ENCODE peak calls at places on chromosomes 5 and 9, in ten cellular contexts. A, G, B, L, T, S, C, D, I and Y are unnamed samples.

GRCh38 chr5:58262226-58262625 is 197.7 kb downstream of the PLK2 start:
- DNase-seq in A (no peak), L (peak), S (no peak), G (no peak), T (no peak), C (no peak), D (no peak), I (no peak), B (no peak), Y (no peak)

GRCh38 chr5:134526483-134527155 is 1.1 kb downstream of the JADE2 start:
- DNase-seq in C (no peak), D (peak), B (peak), A (peak), I (peak), S (peak), T (no peak), G (peak), L (peak), Y (peak)

GRCh38 chr5:94268226-94268625 is 350.2 kb downstream of the KIAA0825 start:
- DNase-seq in B (no peak), S (no peak), A (no peak), C (no peak), T (no peak), D (no peak), L (no peak), I (no peak), G (no peak), Y (no peak)

GRCh38 chr5:115551415-115551814 is 6.8 kb upstream of the FEM1C start:
- DNase-seq in T (no peak), I (no peak), C (peak), S (no peak), A (no peak), L (no peak), B (no peak), G (no peak), D (no peak), Y (no peak)

GRCh38 chr5:82494942-82495341 is 216.8 kb upstream of the RPS23 start:
- DNase-seq in G (no peak), D (no peak), B (no peak), L (no peak), C (peak), T (no peak), S (no peak), I (no peak), A (no peak), Y (no peak)

GRCh38 chr9:127586537-127586936 is 25.5 kb upstream of the STXBP1 start:
- DNase-seq in I (peak), S (peak), A (peak), C (peak), L (no peak), B (peak), T (no peak), G (peak), D (peak), Y (no peak)

GRCh38 chr9:129164246-129164930 is 13.7 kb downstream of the IER5L start:
- DNase-seq in G (no peak), T (no peak), L (peak), D (peak), S (peak), A (no peak), C (peak), B (no peak), I (no peak), Y (no peak)

GRCh38 chr9:114968710-114969109 is 38.3 kb upstream of the TNFSF8 start:
- DNase-seq in C (peak), L (peak), T (no peak), G (no peak), A (no peak), B (no peak), D (no peak), S (no peak), I (no peak), Y (no peak)

GRCh38 chr5:147611483-147611882 is 101.6 kb upstream of the DPYSL3 start:
- DNase-seq in B (no peak), I (peak), G (no peak), S (no peak), L (no peak), C (no peak), D (no peak), T (no peak), A (no peak), Y (no peak)

GRCh38 chr9:95249986-95250385 is 67.5 kb downstream of the FANCC start:
- DNase-seq in S (no peak), A (no peak), B (no peak), C (no peak), G (no peak), T (no peak), D (no peak), I (peak), L (no peak), Y (no peak)

GRCh38 chr5:150209020-150209635 is 19.3 kb downstream of the SLC6A7 start:
- DNase-seq in G (no peak), S (peak), A (peak), T (no peak), B (no peak), C (peak), L (peak), I (no peak), D (no peak), Y (no peak)

GRCh38 chr9:34994429-34995287 is 5.1 kb downstream of the DNAJB5 start:
- DNase-seq in T (no peak), D (no peak), L (peak), I (peak), B (peak), G (peak), C (peak), A (no peak), S (peak), Y (no peak)

GRCh38 chr9:19408316-19408692 is 505 bp upstream of the ACER2 start:
- DNase-seq in T (no peak), D (no peak), G (peak), L (no peak), B (no peak), C (no peak), I (peak), A (no peak), S (peak), Y (no peak)

GRCh38 chr9:19410594-19410993 is 1.8 kb downstream of the ACER2 start:
- DNase-seq in G (no peak), B (no peak), I (no peak), C (no peak), A (no peak), T (no peak), D (no peak), S (no peak), L (no peak), Y (no peak)

GRCh38 chr9:19410195-19410503 is 1.3 kb downstream of the ACER2 start:
- DNase-seq in G (no peak), I (no peak), T (no peak), L (no peak), S (no peak), A (no peak), C (no peak), D (no peak), B (no peak), Y (no peak)

GRCh38 chr9:19409406-19410194 is 791 bp downstream of the ACER2 start:
- DNase-seq in G (peak), I (peak), L (no peak), D (peak), S (peak), B (no peak), A (peak), T (no peak), C (peak), Y (peak)

DNA sequence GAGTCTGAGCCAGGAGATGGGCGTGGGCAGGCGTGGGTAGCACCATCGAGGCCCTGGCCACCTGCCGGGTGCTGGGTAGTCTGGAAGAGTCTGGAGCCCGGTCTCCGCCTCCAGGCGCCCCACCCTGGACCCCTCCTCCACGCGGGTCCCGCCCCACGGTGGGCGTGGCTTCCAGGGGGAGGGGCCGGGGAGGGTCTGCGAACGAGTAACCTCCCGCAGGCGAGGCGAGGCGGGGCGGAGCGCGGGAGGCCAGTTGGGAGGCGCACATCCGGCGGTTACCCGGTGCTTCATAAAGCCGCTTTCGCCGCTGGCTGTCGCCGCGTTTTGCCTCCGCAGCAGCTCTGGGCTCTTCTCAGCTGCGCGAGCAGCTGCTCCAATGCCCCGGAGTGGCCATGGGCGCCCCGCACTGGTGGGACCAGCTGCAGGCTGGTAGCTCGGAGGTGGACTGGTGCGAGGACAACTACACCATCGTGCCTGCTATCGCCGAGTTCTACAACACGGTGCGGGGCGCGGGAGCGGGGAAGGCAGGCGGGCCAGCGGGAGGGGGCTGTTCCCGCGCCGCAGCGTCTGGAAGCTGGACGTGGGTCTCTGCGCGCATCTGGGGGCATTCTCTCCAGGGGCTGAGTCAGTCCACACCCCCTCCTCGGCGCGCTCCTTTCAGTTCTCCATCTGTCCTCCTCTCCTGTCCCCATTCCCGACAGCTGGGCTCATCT is at the start of gene ACER2:
- DNase-seq in I (peak), S (peak), L (peak), G (peak), D (peak), B (peak), A (peak), T (peak), C (peak), Y (peak)
- TF ChIP-seq CTCF in I (no peak), S (peak), L (no peak), G (peak), D (no peak), B (no peak), A (no peak), T (peak), C (no peak), Y (no peak)

GRCh38 chr5:141923443-141924313 is at the start of gene DELE1:
- DNase-seq in S (peak), A (peak), B (peak), L (peak), D (peak), I (peak), G (peak), T (peak), C (peak), Y (peak)
- TF ChIP-seq CTCF in S (no peak), A (no peak), B (no peak), L (no peak), D (no peak), I (no peak), G (no peak), T (peak), C (no peak), Y (no peak)

GRCh38 chr5:51382759-51383493 is at the start of gene ISL1:
- DNase-seq in I (peak), D (peak), S (no peak), A (peak), B (no peak), T (no peak), C (peak), L (peak), G (peak), Y (peak)
- TF ChIP-seq CTCF in I (no peak), D (no peak), S (no peak), A (no peak), B (no peak), T (no peak), C (no peak), L (no peak), G (no peak), Y (no peak)

GRCh38 chr9:122151267-122151828 is 8.2 kb downstream of the NDUFA8 start:
- DNase-seq in C (no peak), L (no peak), D (no peak), G (peak), B (no peak), A (no peak), I (no peak), S (no peak), T (no peak), Y (no peak)
- TF ChIP-seq CTCF in C (no peak), L (no peak), D (no peak), G (no peak), B (peak), A (no peak), I (no peak), S (no peak), T (no peak), Y (no peak)

DNA sequence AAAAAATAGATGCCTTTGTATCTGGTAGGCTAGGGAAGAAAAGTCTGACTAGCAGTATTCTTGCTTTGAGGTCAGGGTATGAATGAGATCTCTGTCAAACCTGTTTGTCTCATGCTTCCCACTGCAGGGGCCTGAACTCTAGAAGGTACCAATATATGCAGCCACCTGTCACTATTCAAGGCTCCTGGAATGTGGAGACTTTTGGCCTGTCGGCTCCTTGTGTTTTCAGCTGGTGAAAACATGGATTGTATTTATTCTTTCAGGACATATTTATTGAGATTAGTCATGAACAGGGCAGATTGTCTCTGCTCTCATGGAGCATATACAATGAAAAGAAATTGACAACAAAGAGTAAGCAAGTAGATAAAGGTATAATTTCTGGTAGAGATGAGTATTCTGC is 255.8 kb downstream of the ARHGAP26 start:
- DNase-seq in D (no peak), A (no peak), B (no peak), S (no peak), T (no peak), G (no peak), C (no peak), L (peak), I (no peak), Y (no peak)
- TF ChIP-seq CTCF in D (no peak), A (no peak), B (no peak), S (no peak), T (no peak), G (no peak), C (no peak), L (no peak), I (no peak), Y (no peak)

GRCh38 chr9:79430599-79430998 is 141.2 kb upstream of the TLE4 start:
- DNase-seq in I (no peak), S (no peak), B (no peak), C (no peak), D (no peak), T (no peak), G (no peak), A (no peak), L (peak), Y (no peak)

GRCh38 chr9:79431019-79431679 is 140.6 kb upstream of the TLE4 start:
- DNase-seq in D (no peak), S (no peak), I (no peak), B (no peak), L (peak), T (no peak), C (no peak), A (no peak), G (no peak), Y (no peak)

GRCh38 chr9:79428422-79428821 is 143.3 kb upstream of the TLE4 start:
- DNase-seq in S (no peak), I (no peak), T (no peak), C (no peak), L (no peak), B (no peak), A (no peak), G (no peak), D (no peak), Y (no peak)

GRCh38 chr9:79432485-79432884 is 139.3 kb upstream of the TLE4 start:
- DNase-seq in T (no peak), C (no peak), A (no peak), B (no peak), I (no peak), D (no peak), S (no peak), L (no peak), G (no peak), Y (no peak)
- TF ChIP-seq CTCF in T (peak), C (no peak), A (no peak), B (no peak), I (no peak), D (no peak), S (no peak), L (no peak), G (no peak), Y (no peak)

GRCh38 chr9:136671646-136672430 is 9.1 kb downstream of the EGFL7 start:
- DNase-seq in B (no peak), G (no peak), L (no peak), I (peak), S (no peak), C (no peak), A (no peak), T (no peak), D (peak), Y (no peak)
- TF ChIP-seq CTCF in B (peak), G (peak), L (peak), I (peak), S (peak), C (peak), A (peak), T (peak), D (peak), Y (no peak)